ENCODE peak calls at places on chromosomes 1 and 21, in five cellular contexts. H is GM04504; U is NCI-H1105; C is M059J; G is stimulated activated CD4-positive, alpha-beta T cell treated with anti-CD3 and anti-CD28 coated beads, Interleukin-12 subunit alpha, Interleukin-12 subunit beta, amount 100 ng/mL, for 48 hours. K is an unnamed sample.

GRCh38 chr1:15523104-15523921 is 702 bp downstream of the CASP9 start:
- DNase-seq in H (no peak), U (no peak), C (no peak), G (no peak), K (no peak)

GRCh38 chr21:41507521-41508414 is at the start of gene TMPRSS2:
- DNase-seq in H (no peak), U (no peak), C (peak), G (no peak), K (no peak)

GRCh38 chr1:172969611-172970010 is 81.1 kb downstream of the TNFSF18 start:
- DNase-seq in H (peak), U (no peak), C (peak), G (no peak), K (no peak)

GRCh38 chr1:101745549-101745948 is 251.2 kb downstream of the OLFM3 start:
- DNase-seq in H (no peak), U (no peak), C (no peak), G (no peak), K (no peak)

GRCh38 chr1:45815667-45816458 is 12.5 kb downstream of the MAST2 start:
- DNase-seq in H (no peak), U (no peak), C (peak), G (no peak), K (no peak)

GRCh38 chr1:77552626-77553025 is 129.8 kb downstream of the ZZZ3 start:
- DNase-seq in H (no peak), U (no peak), C (no peak), G (no peak), K (no peak)

GRCh38 chr1:229046251-229046853 is 224.6 kb upstream of the RAB4A start:
- DNase-seq in H (no peak), U (no peak), C (no peak), G (no peak), K (no peak)

GRCh38 chr1:200673952-200674823 is 4.5 kb upstream of the DDX59 start:
- DNase-seq in H (no peak), U (no peak), C (no peak), G (no peak), K (no peak)

GRCh38 chr1:156648951-156649350 is 7.0 kb downstream of the BCAN start:
- DNase-seq in H (no peak), U (no peak), C (peak), G (no peak), K (no peak)